ENCODE peak calls at places on chromosomes 13 and 19, in eight cellular contexts. O is heart right ventricle; E is thoracic aorta; J is small intestine; M is stomach; W is OCI-LY7; A is CD4-positive, alpha-beta memory T cell; Y is vagina. X is an unnamed sample. For H3K4me1, the result is how much of the 10 kb centered on the place peaks cover.

GRCh38 chr19:13997637-13997962 is 8.5 kb downstream of the RFX1 start:
- DNase-seq in O (no peak), E (no peak), J (no peak), M (no peak), W (no peak), A (no peak), Y (no peak), X (no peak)

GRCh38 chr13:92313382-92313781 is 913.2 kb upstream of the GPC6 start:
- DNase-seq in O (no peak), E (no peak), J (no peak), M (no peak), W (no peak), A (no peak), Y (no peak), X (no peak)

GRCh38 chr13:43784491-43784890 is 2.3 kb downstream of the ENOX1 start:
- DNase-seq in O (no peak), E (no peak), J (no peak), M (no peak), W (no peak), A (no peak), Y (no peak), X (no peak)

GRCh38 chr19:51010066-51010795 is 8.8 kb upstream of the KLK8 start:
- DNase-seq in O (no peak), E (no peak), J (no peak), M (no peak), W (no peak), A (no peak), Y (no peak), X (no peak)

GRCh38 chr19:1046836-1047695 is 7.2 kb downstream of the ABCA7 start:
- DNase-seq in O (no peak), E (no peak), J (no peak), M (no peak), W (no peak), A (no peak), Y (no peak), X (no peak)

GRCh38 chr19:10809693-10810285 is 26.2 kb downstream of the TMED1 start:
- DNase-seq in O (no peak), E (no peak), J (no peak), M (no peak), W (no peak), A (no peak), Y (no peak), X (no peak)

GRCh38 chr13:112648101-112648500 is 41.7 kb upstream of the ATP11A start:
- DNase-seq in O (no peak), E (no peak), J (no peak), M (no peak), W (no peak), A (no peak), Y (peak), X (no peak)

GRCh38 chr13:71316964-71317363 is 550.0 kb downstream of the DACH1 start:
- DNase-seq in O (no peak), E (no peak), J (peak), M (no peak), W (no peak), A (no peak), Y (no peak), X (no peak)

GRCh38 chr13:32415019-32415418 is 12.9 kb downstream of the N4BP2L1 start:
- DNase-seq in O (no peak), E (no peak), J (no peak), M (no peak), W (peak), A (no peak), Y (no peak), X (no peak)

GRCh38 chr13:98974053-98974452 is 3.8 kb downstream of the DOCK9 start:
- DNase-seq in O (peak), E (no peak), J (no peak), M (no peak), W (peak), A (no peak), Y (no peak), X (no peak)

GRCh38 chr19:45814851-45815481 is at the start of gene RSPH6A:
- DNase-seq in O (no peak), E (no peak), J (no peak), M (no peak), W (no peak), A (no peak), Y (no peak), X (no peak)

GRCh38 chr19:32824906-32825608 is 44.5 kb downstream of the SLC7A9 start:
- DNase-seq in O (no peak), E (no peak), J (no peak), M (no peak), W (no peak), A (no peak), Y (no peak), X (no peak)

GRCh38 chr19:16379521-16380313 is 55.1 kb downstream of the KLF2 start:
- DNase-seq in O (no peak), E (no peak), J (no peak), M (no peak), W (no peak), A (no peak), Y (no peak), X (no peak)

GRCh38 chr19:45470147-45471081 is 2.6 kb downstream of the FOSB start:
- DNase-seq in O (no peak), E (no peak), J (no peak), M (no peak), W (no peak), A (peak), Y (no peak), X (peak)

GRCh38 chr13:93915269-93915809 is 564.1 kb downstream of the DCT start:
- DNase-seq in O (no peak), E (no peak), J (no peak), M (no peak), W (no peak), A (no peak), Y (no peak), X (no peak)

GRCh38 chr13:57375876-57376275 is 208.9 kb downstream of the PRR20E start:
- DNase-seq in O (no peak), E (no peak), J (no peak), M (no peak), W (no peak), A (no peak), Y (no peak), X (no peak)

GRCh38 chr13:88097541-88097940 is 426.4 kb downstream of the SLITRK5 start:
- DNase-seq in O (no peak), E (no peak), J (no peak), M (no peak), W (no peak), A (no peak), Y (no peak), X (no peak)

GRCh38 chr19:19345232-19345631 is 24.6 kb downstream of the MAU2 start:
- DNase-seq in O (no peak), E (no peak), J (no peak), M (no peak), W (no peak), A (no peak), Y (no peak), X (no peak)

GRCh38 chr13:112894423-112894672 is 74.7 kb upstream of the MCF2L start:
- DNase-seq in O (no peak), E (no peak), J (no peak), M (no peak), W (no peak), A (no peak), Y (no peak), X (no peak)

GRCh38 chr13:104831823-104832222 is 1703.6 kb downstream of the EFNB2 start:
- DNase-seq in O (no peak), E (no peak), J (no peak), M (no peak), W (no peak), A (no peak), Y (no peak), X (no peak)

GRCh38 chr13:98892077-98892476 is 85.8 kb downstream of the DOCK9 start:
- DNase-seq in O (no peak), E (no peak), J (no peak), M (no peak), W (no peak), A (no peak), Y (no peak), X (no peak)

GRCh38 chr13:64527561-64527960 is 2702.6 kb downstream of the PCDH9 start:
- DNase-seq in O (no peak), E (no peak), J (no peak), M (no peak), W (no peak), A (no peak), Y (no peak), X (no peak)

GRCh38 chr19:32407004-32407992 is 1.7 kb downstream of the DPY19L3 start:
- DNase-seq in O (no peak), E (no peak), J (no peak), M (peak), W (no peak), A (no peak), Y (no peak), X (no peak)

GRCh38 chr19:45577111-45577905 is 7.3 kb downstream of the OPA3 start:
- DNase-seq in O (no peak), E (no peak), J (peak), M (peak), W (no peak), A (no peak), Y (no peak), X (no peak)

GRCh38 chr13:22915442-22916082 is 265.2 kb upstream of the SGCG start:
- DNase-seq in O (no peak), E (no peak), J (peak), M (peak), W (peak), A (no peak), Y (no peak), X (no peak)

GRCh38 chr19:13830761-13831481 is 35.7 kb downstream of the ZSWIM4 start:
- DNase-seq in O (no peak), E (no peak), J (no peak), M (no peak), W (no peak), A (no peak), Y (no peak), X (no peak)

GRCh38 chr19:11482384-11483050 is 1.7 kb upstream of the ELAVL3 start:
- DNase-seq in O (peak), E (peak), J (peak), M (peak), W (peak), A (peak), Y (no peak), X (peak)

GRCh38 chr19:1651548-1652394 is 644 bp downstream of the TCF3 start:
- DNase-seq in O (no peak), E (no peak), J (peak), M (no peak), W (peak), A (peak), Y (no peak), X (peak)

GRCh38 chr13:59771272-59771671 is 392.5 kb downstream of the DIAPH3 start:
- DNase-seq in O (no peak), E (no peak), J (peak), M (no peak), W (no peak), A (no peak), Y (no peak), X (no peak)

GRCh38 chr13:39536906-39537305 is 66.1 kb downstream of the LHFPL6 start:
- DNase-seq in O (no peak), E (no peak), J (no peak), M (no peak), W (no peak), A (no peak), Y (no peak), X (no peak)

GRCh38 chr19:28500982-28501633 is 711.8 kb downstream of the UQCRFS1 start:
- DNase-seq in O (no peak), E (no peak), J (no peak), M (no peak), W (no peak), A (no peak), Y (no peak), X (no peak)

GRCh38 chr13:112890316-112891131 is 78.5 kb upstream of the MCF2L start:
- DNase-seq in O (no peak), E (no peak), J (no peak), M (no peak), W (no peak), A (no peak), Y (no peak), X (no peak)

GRCh38 chr13:102484329-102484728 is 82.5 kb upstream of the FGF14 start:
- DNase-seq in O (no peak), E (no peak), J (no peak), M (no peak), W (no peak), A (no peak), Y (no peak), X (no peak)

GRCh38 chr13:106678646-106679045 is 110.7 kb upstream of the ARGLU1 start:
- DNase-seq in O (no peak), E (no peak), J (no peak), M (no peak), W (no peak), A (no peak), Y (no peak), X (no peak)

GRCh38 chr13:44128522-44128921 is 245.1 kb upstream of the SERP2 start:
- DNase-seq in O (peak), E (no peak), J (no peak), M (no peak), W (no peak), A (no peak), Y (no peak), X (no peak)

GRCh38 chr19:14441041-14441938 is 8.2 kb downstream of the PKN1 start:
- DNase-seq in O (no peak), E (no peak), J (no peak), M (no peak), W (no peak), A (no peak), Y (no peak), X (no peak)

GRCh38 chr19:5893907-5894703 is 9.5 kb downstream of the NDUFA11 start:
- DNase-seq in O (peak), E (no peak), J (no peak), M (no peak), W (no peak), A (no peak), Y (no peak), X (no peak)

GRCh38 chr13:54536112-54536511 is 1507.5 kb downstream of the OLFM4 start:
- DNase-seq in O (peak), E (no peak), J (peak), M (no peak), W (no peak), A (no peak), Y (no peak), X (no peak)

GRCh38 chr19:49113762-49114629 is at the start of gene LIN7B:
- DNase-seq in O (peak), E (no peak), J (peak), M (peak), W (peak), A (peak), Y (no peak), X (peak)

GRCh38 chr13:67827992-67828391 is 597.9 kb upstream of the PCDH9 start:
- DNase-seq in O (no peak), E (no peak), J (no peak), M (no peak), W (no peak), A (no peak), Y (no peak), X (no peak)

GRCh38 chr19:41935781-41936415 is 7.6 kb upstream of the ERFL start:
- DNase-seq in O (no peak), E (no peak), J (no peak), M (no peak), W (no peak), A (no peak), Y (no peak), X (no peak)
- H3K27ac ChIP-seq in O (no peak), E (no peak), J (no peak), M (no peak), W (peak), A (no peak), Y (no peak), X (no peak)

GRCh38 chr19:4060621-4061177 is 6.0 kb downstream of the ZBTB7A start:
- DNase-seq in O (no peak), E (no peak), J (peak), M (no peak), W (no peak), A (no peak), Y (no peak), X (no peak)

GRCh38 chr19:4057913-4058695 is 8.6 kb downstream of the ZBTB7A start:
- DNase-seq in O (peak), E (peak), J (peak), M (peak), W (no peak), A (no peak), Y (no peak), X (no peak)

GRCh38 chr19:4058696-4059492 is 7.8 kb downstream of the ZBTB7A start:
- DNase-seq in O (no peak), E (no peak), J (peak), M (no peak), W (no peak), A (no peak), Y (no peak), X (no peak)

GRCh38 chr19:4059931-4060620 is 6.6 kb downstream of the ZBTB7A start:
- DNase-seq in O (peak), E (no peak), J (peak), M (peak), W (peak), A (peak), Y (no peak), X (peak)

GRCh38 chr19:4059493-4059880 is 7.2 kb downstream of the ZBTB7A start:
- DNase-seq in O (no peak), E (no peak), J (peak), M (peak), W (no peak), A (no peak), Y (no peak), X (no peak)
- H3K4me1 ChIP-seq in O (half or more), E (half or more), J (under half), M (half or more), W (under half), A (half or more), Y (half or more), X (half or more)

DNA sequence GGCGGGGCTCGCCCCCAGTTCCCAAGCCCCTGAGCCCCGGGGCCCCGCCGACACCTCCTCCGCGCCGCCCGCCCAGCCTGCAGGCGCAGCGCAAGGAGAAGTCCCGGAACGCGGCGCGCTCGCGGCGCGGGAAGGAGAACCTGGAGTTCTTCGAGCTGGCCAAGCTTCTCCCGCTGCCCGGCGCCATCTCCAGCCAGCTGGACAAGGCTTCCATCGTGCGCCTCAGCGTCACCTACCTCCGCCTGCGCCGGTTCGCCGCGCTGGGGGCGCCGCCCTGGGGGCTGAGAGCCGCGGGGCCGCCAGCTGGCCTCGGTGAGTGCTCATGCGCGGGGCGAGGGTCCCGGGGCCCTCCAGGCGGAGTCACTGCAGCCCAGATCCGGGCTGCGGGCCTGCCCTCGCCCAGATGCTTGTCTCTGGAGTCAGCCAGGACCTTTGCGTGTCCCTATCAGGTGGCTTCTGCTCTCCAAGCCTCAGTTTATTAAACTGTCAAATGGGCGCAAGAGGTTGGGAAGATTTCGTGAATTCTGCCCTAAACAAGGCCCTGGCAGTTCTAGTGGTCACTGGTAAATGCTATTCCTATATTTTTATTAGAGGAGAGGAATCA is 2.0 kb downstream of the NPAS1 start:
- DNase-seq in O (no peak), E (no peak), J (no peak), M (no peak), W (no peak), A (no peak), Y (no peak), X (no peak)
- H3K4me3 ChIP-seq in O (peak), E (peak), J (no peak), M (peak), W (no peak), A (no peak), Y (peak), X (no peak)

DNA sequence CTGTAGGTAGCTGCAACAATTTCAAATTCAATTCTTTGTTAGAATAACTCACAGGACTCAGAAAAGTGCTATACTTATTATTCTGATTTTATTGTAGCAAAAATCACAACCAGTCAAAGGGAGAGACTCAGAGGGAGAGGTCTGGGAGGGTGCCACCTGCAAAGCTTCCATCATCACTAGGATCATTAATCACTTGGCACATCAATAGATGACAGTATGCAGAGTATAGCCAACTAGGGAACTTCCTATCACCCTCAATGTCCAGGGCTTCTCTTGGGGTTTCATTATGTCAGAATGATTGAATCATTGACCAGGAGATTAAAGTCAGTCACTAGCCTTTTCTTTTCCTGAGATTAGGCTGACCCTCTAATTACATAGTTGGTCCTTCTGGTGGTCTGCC is 431.3 kb upstream of the ATXN8OS start:
- DNase-seq in O (no peak), E (no peak), J (no peak), M (no peak), W (no peak), A (no peak), Y (no peak), X (no peak)
- H3K27ac ChIP-seq in O (no peak), E (no peak), J (no peak), M (no peak), W (no peak), A (no peak), Y (no peak), X (no peak)

GRCh38 chr13:24172071-24172470 is 11.6 kb downstream of the SPATA13 start:
- DNase-seq in O (no peak), E (no peak), J (no peak), M (no peak), W (no peak), A (no peak), Y (no peak), X (no peak)
- H3K4me1 ChIP-seq in O (under half), E (under half), J (under half), M (under half), W (under half), A (under half), Y (under half), X (under half)

GRCh38 chr13:40597735-40598365 is 68.6 kb downstream of the FOXO1 start:
- DNase-seq in O (no peak), E (no peak), J (no peak), M (peak), W (no peak), A (no peak), Y (no peak), X (no peak)
- H3K4me3 ChIP-seq in O (peak), E (peak), J (no peak), M (no peak), W (no peak), A (no peak), Y (no peak), X (peak)

GRCh38 chr13:47865883-47866282 is 135.2 kb downstream of the SUCLA2 start:
- DNase-seq in O (no peak), E (no peak), J (no peak), M (no peak), W (no peak), A (no peak), Y (no peak), X (no peak)

GRCh38 chr13:47859129-47859528 is 141.9 kb downstream of the SUCLA2 start:
- DNase-seq in O (no peak), E (no peak), J (no peak), M (no peak), W (no peak), A (no peak), Y (no peak), X (no peak)

GRCh38 chr13:47858042-47858677 is 142.9 kb downstream of the SUCLA2 start:
- DNase-seq in O (no peak), E (no peak), J (peak), M (no peak), W (no peak), A (no peak), Y (no peak), X (no peak)

GRCh38 chr13:47858678-47859050 is 142.4 kb downstream of the SUCLA2 start:
- DNase-seq in O (no peak), E (no peak), J (no peak), M (no peak), W (no peak), A (no peak), Y (no peak), X (no peak)

DNA sequence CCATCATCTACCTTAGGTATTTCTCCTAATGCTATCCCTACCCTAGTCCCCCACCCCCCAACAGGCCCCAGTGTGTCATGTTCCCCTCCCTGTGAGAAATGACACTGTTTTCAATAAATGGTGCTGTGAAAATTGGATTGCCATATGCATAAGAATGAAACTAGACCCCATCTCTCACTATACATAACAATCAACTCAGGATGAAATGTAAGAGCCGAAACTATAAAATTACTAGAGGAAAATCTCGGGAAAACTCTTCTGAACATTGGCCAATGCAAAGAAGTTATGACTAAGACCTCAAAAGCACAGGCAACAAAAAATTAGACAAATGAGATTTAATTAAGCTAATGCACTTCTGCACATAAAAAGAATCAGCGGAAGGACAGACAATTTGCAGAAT is 138.2 kb downstream of the SUCLA2 start:
- DNase-seq in O (no peak), E (no peak), J (no peak), M (no peak), W (no peak), A (no peak), Y (no peak), X (no peak)
- H3K27ac ChIP-seq in O (no peak), E (no peak), J (no peak), M (no peak), W (no peak), A (no peak), Y (no peak), X (no peak)

GRCh38 chr13:30463820-30464495 is 1.8 kb downstream of the HMGB1 start:
- DNase-seq in O (peak), E (no peak), J (peak), M (peak), W (peak), A (peak), Y (no peak), X (peak)
- H3K4me1 ChIP-seq in O (under half), E (under half), J (under half), M (under half), W (half or more), A (under half), Y (under half), X (under half)

X was measured in effector memory CD4-positive, alpha-beta T cell.